ENCODE peak calls at places on chromosomes 3 and 15, in four cellular contexts. L, W, G and B are unnamed samples.

GRCh38 chr3:61707492-61707891 is 146.1 kb downstream of the PTPRG start:
- DNase-seq in L (no peak), G (no peak), W (no peak), B (no peak)

GRCh38 chr3:101633186-101633585 is 43.7 kb downstream of the ZBTB11 start:
- DNase-seq in G (no peak), W (no peak), L (no peak), B (no peak)

GRCh38 chr15:82540984-82541431 is 751 bp upstream of the RPS17 start:
- DNase-seq in W (no peak), L (no peak), G (peak; percentile 56), B (no peak)

GRCh38 chr3:117892431-117892841 is 1142.2 kb downstream of the IGSF11 start:
- DNase-seq in G (no peak), W (no peak), L (no peak), B (no peak)

GRCh38 chr15:28977377-28978010 is 91.7 kb downstream of the APBA2 start:
- DNase-seq in W (no peak), G (peak; percentile 83), L (no peak), B (no peak)

GRCh38 chr15:96273317-96274086 is 57.0 kb upstream of the NR2F2 start:
- DNase-seq in W (no peak), L (no peak), G (peak; percentile 51), B (no peak)

GRCh38 chr3:42270561-42270960 is 4.6 kb upstream of the CCK start:
- DNase-seq in G (no peak), W (no peak), L (no peak), B (no peak)

GRCh38 chr3:133455281-133455680 is 55.4 kb downstream of the BFSP2 start:
- DNase-seq in L (no peak), G (no peak), W (no peak), B (no peak)

GRCh38 chr3:42839616-42840015 is 30.4 kb downstream of the ACKR2 start:
- DNase-seq in L (no peak), G (peak; percentile 81), W (peak; percentile 44), B (no peak)

GRCh38 chr3:101202640-101203039 is 117.7 kb downstream of the IMPG2 start:
- DNase-seq in L (no peak), W (no peak), G (no peak), B (no peak)

GRCh38 chr3:6113338-6113737 is 747.6 kb upstream of the GRM7 start:
- DNase-seq in W (no peak), L (no peak), G (no peak), B (no peak)

GRCh38 chr3:103918336-103918735 is 1448.4 kb upstream of the ALCAM start:
- DNase-seq in W (no peak), L (no peak), G (no peak), B (no peak)

GRCh38 chr15:68829068-68829467 is 8.4 kb upstream of the ANP32A start:
- DNase-seq in W (no peak), L (no peak), G (no peak), B (no peak)

GRCh38 chr3:14368146-14368545 is 34.3 kb upstream of the SLC6A6 start:
- DNase-seq in G (no peak), W (no peak), L (peak; percentile 55), B (no peak)

GRCh38 chr3:187368251-187368733 is at the start of gene RTP4:
- DNase-seq in G (peak; percentile 24), W (no peak), L (no peak), B (no peak)

GRCh38 chr15:65400760-65401606 is 21.8 kb downstream of the IGDCC4 start:
- DNase-seq in G (peak; percentile 87), L (no peak), W (no peak), B (peak; percentile 63)

GRCh38 chr3:135885885-135886284 is 79.6 kb upstream of the PPP2R3A start:
- DNase-seq in G (no peak), W (no peak), L (no peak), B (no peak)

GRCh38 chr3:113405180-113405579 is 36.1 kb downstream of the CFAP44 start:
- DNase-seq in L (no peak), G (no peak), W (no peak), B (no peak)

GRCh38 chr3:152258448-152259302 is 10.1 kb upstream of the MBNL1 start:
- DNase-seq in L (peak; percentile 67), G (peak; percentile 69), W (peak; percentile 77), B (peak; percentile 77)

GRCh38 chr3:176739169-176739568 is 458.1 kb downstream of the TBL1XR1 start:
- DNase-seq in W (no peak), L (no peak), G (peak; percentile 40), B (no peak)

GRCh38 chr3:197339841-197340520 is 41.6 kb upstream of the DLG1 start:
- DNase-seq in L (no peak), G (peak; percentile 58), W (no peak), B (no peak)

GRCh38 chr15:68578960-68579935 is at the start of gene CORO2B:
- DNase-seq in W (no peak), L (no peak), G (peak; percentile 54), B (no peak)

GRCh38 chr3:23809294-23809693 is 3.5 kb downstream of the UBE2E1 start:
- DNase-seq in L (no peak), G (no peak), W (no peak), B (no peak)

GRCh38 chr3:188788621-188789081 is 383.1 kb upstream of the TPRG1 start:
- DNase-seq in W (no peak), G (no peak), L (no peak), B (no peak)

GRCh38 chr3:195905970-195906864 is 2.1 kb downstream of the TNK2 start:
- DNase-seq in G (peak; percentile 9), L (no peak), W (no peak), B (no peak)

GRCh38 chr3:38003371-38003816 is 12.8 kb downstream of the VILL start:
- DNase-seq in W (no peak), G (peak; percentile 80), L (peak; percentile 91), B (peak; percentile 75)

GRCh38 chr3:141380279-141380678 is 12.0 kb downstream of the ZBTB38 start:
- DNase-seq in G (no peak), L (no peak), W (no peak), B (no peak)

GRCh38 chr3:128133273-128133883 is 9.8 kb upstream of the RUVBL1 start:
- DNase-seq in L (no peak), G (peak; percentile 40), W (no peak), B (no peak)

GRCh38 chr3:58683001-58683845 is 16.6 kb upstream of the FAM3D start:
- DNase-seq in G (no peak), W (no peak), L (no peak), B (no peak)

GRCh38 chr3:185760550-185760949 is 64.3 kb downstream of the IGF2BP2 start:
- DNase-seq in G (no peak), W (no peak), L (no peak), B (no peak)

GRCh38 chr3:30650348-30650995 is 44.1 kb downstream of the TGFBR2 start:
- DNase-seq in L (no peak), G (no peak), W (no peak), B (no peak)

GRCh38 chr15:32098033-32098432 is 67.7 kb downstream of the CHRNA7 start:
- DNase-seq in G (peak; percentile 19), L (no peak), W (no peak), B (no peak)

GRCh38 chr15:100340721-100341661 is 784 bp downstream of the ADAMTS17 start:
- DNase-seq in W (no peak), G (peak; percentile 54), L (peak; percentile 83), B (no peak)

GRCh38 chr3:177429066-177429465 is 231.8 kb upstream of the TBL1XR1 start:
- DNase-seq in G (no peak), W (no peak), L (no peak), B (no peak)

GRCh38 chr3:190378240-190378891 is 9.6 kb upstream of the CLDN16 start:
- DNase-seq in G (no peak), L (no peak), W (no peak), B (no peak)

GRCh38 chr3:87246662-87247061 is 19.6 kb downstream of the CHMP2B start:
- DNase-seq in G (no peak), L (no peak), W (no peak), B (no peak)

GRCh38 chr3:183253961-183254815 is 1.1 kb downstream of the B3GNT5 start:
- DNase-seq in G (peak; percentile 73), L (peak; percentile 91), W (no peak), B (peak; percentile 74)
- H3K27me3 ChIP-seq in G (no peaks in the 10 kb centered on the region), L (no peaks in the 10 kb centered on the region), W (no peaks in the 10 kb centered on the region), B (no peaks in the 10 kb centered on the region)

DNA sequence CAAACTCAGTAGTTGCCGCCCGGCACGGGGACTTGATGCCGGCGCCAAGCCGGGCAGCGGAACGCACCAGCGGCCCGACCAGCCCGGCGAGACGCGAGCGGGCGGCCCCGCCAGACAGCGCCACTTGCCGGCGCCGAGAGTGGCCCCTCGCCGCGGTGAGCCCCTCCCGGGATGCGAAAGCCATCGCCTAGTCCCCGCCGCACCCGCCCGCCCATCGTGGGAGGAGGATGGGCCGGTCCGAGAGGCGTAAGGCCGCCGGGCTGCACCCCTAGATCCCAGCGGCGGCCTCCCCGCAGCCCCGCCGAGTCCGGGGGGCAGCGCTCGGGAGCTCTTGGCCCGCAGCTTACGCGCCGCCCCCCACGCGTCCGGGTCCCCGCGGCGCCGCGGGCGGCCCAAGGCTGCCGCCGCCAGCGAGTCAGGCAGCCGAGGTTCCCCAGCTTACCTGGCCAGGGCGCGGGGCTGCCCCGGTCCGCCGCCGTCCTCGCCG is 609 bp downstream of the GOLGA8A start:
- DNase-seq in G (peak; percentile 65), L (peak; percentile 86), W (no peak), B (peak; percentile 55)
- TF ChIP-seq CTCF in G (no peak), L (no peak), W (no peak), B (no peak)

GRCh38 chr15:70856884-70857546 is 3.1 kb upstream of the LARP6 start:
- DNase-seq in G (peak; percentile 74), L (no peak), W (peak; percentile 43), B (no peak)

GRCh38 chr15:70857547-70858265 is 3.7 kb upstream of the LARP6 start:
- DNase-seq in L (no peak), W (no peak), G (no peak), B (no peak)

GRCh38 chr15:70859322-70859908 is 5.5 kb upstream of the LARP6 start:
- DNase-seq in W (no peak), G (no peak), L (no peak), B (no peak)

GRCh38 chr15:70863450-70864218 is 9.7 kb upstream of the LARP6 start:
- DNase-seq in W (no peak), G (peak; percentile 38), L (no peak), B (no peak)

DNA sequence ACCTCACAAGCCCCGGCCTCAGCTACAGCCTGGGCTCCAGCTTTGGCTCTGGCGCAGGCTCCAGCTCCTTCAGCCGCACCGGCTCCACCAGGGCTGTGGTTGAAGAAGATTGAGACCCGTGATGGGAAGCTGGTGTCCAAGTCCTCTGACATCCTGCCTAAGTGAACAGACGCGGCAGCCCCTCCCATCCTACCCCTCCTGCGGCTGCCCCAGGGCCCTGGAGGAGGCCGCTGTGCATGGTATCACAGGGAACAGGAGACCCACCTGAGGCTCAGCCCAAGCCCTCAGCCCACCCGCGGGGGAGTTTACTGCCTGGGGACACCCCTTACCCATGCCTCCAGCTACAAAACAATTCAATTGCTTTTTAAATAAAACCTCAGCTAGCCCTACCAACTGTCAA is 6.0 kb upstream of the LARP6 start:
- DNase-seq in L (no peak), W (no peak), G (no peak), B (no peak)
- H3K9me3 ChIP-seq in L (no peaks in the 10 kb centered on the region), W (no peaks in the 10 kb centered on the region), G (no peaks in the 10 kb centered on the region), B (no peaks in the 10 kb centered on the region)

GRCh38 chr3:150874666-150875219 is 30.5 kb downstream of the MINDY4B start:
- DNase-seq in G (no peak), L (no peak), W (no peak), B (no peak)
- H3K27me3 ChIP-seq in G (no peaks in the 10 kb centered on the region), L (no peaks in the 10 kb centered on the region), W (no peaks in the 10 kb centered on the region), B (no peaks in the 10 kb centered on the region)